ENCODE peak calls at places on chromosomes 11 and 22, in four cellular contexts. W is neuronal stem cell, M is uterus, E is right lobe of liver. Z is an unnamed sample.

GRCh38 chr22:45166935-45167334 is 3.2 kb downstream of the NUP50 start:
- DNase-seq in W (no peak), M (no peak), E (no peak), Z (no peak)

GRCh38 chr11:27464155-27464759 is 8.3 kb downstream of the LGR4 start:
- DNase-seq in W (no peak), M (no peak), E (no peak), Z (no peak)

GRCh38 chr22:28955817-28956216 is 72.4 kb downstream of the ZNRF3 start:
- DNase-seq in W (no peak), M (no peak), E (no peak), Z (no peak)

GRCh38 chr11:926341-926916 is 759 bp downstream of the AP2A2 start:
- DNase-seq in W (no peak), M (peak; percentile 34), E (no peak), Z (peak; percentile 44)

GRCh38 chr22:27397948-27398330 is 403.6 kb downstream of the MN1 start:
- DNase-seq in W (no peak), M (peak; percentile 61), E (no peak), Z (no peak)

GRCh38 chr11:77198440-77198849 is 70.4 kb downstream of the MYO7A start:
- DNase-seq in W (no peak), M (peak; percentile 6), E (peak; percentile 6), Z (peak; percentile 69)

GRCh38 chr11:6674856-6675255 is 8.3 kb downstream of the MRPL17 start:
- DNase-seq in W (no peak), M (no peak), E (no peak), Z (no peak)

GRCh38 chr11:111582881-111583280 is 19.4 kb upstream of the SIK2 start:
- DNase-seq in W (no peak), M (no peak), E (no peak), Z (no peak)

GRCh38 chr11:11538277-11538960 is 83.4 kb downstream of the GALNT18 start:
- DNase-seq in W (no peak), M (no peak), E (no peak), Z (peak; percentile 86)

GRCh38 chr22:45218974-45219373 is 21.7 kb downstream of the KIAA0930 start:
- DNase-seq in W (no peak), M (no peak), E (no peak), Z (no peak)

GRCh38 chr22:31055322-31056159 is 25.6 kb upstream of the SMTN start:
- DNase-seq in W (peak; percentile 26), M (peak; percentile 98), E (peak; percentile 84), Z (no peak)

GRCh38 chr11:132088551-132088950 is 718.1 kb downstream of the NTM start:
- DNase-seq in W (no peak), M (no peak), E (no peak), Z (no peak)

GRCh38 chr11:45025716-45026492 is 75.2 kb upstream of the TP53I11 start:
- DNase-seq in W (no peak), M (peak; percentile 37), E (peak; percentile 75), Z (no peak)

GRCh38 chr11:132125855-132126841 is 755.7 kb downstream of the NTM start:
- DNase-seq in W (peak; percentile 30), M (no peak), E (no peak), Z (peak; percentile 9)

DNA sequence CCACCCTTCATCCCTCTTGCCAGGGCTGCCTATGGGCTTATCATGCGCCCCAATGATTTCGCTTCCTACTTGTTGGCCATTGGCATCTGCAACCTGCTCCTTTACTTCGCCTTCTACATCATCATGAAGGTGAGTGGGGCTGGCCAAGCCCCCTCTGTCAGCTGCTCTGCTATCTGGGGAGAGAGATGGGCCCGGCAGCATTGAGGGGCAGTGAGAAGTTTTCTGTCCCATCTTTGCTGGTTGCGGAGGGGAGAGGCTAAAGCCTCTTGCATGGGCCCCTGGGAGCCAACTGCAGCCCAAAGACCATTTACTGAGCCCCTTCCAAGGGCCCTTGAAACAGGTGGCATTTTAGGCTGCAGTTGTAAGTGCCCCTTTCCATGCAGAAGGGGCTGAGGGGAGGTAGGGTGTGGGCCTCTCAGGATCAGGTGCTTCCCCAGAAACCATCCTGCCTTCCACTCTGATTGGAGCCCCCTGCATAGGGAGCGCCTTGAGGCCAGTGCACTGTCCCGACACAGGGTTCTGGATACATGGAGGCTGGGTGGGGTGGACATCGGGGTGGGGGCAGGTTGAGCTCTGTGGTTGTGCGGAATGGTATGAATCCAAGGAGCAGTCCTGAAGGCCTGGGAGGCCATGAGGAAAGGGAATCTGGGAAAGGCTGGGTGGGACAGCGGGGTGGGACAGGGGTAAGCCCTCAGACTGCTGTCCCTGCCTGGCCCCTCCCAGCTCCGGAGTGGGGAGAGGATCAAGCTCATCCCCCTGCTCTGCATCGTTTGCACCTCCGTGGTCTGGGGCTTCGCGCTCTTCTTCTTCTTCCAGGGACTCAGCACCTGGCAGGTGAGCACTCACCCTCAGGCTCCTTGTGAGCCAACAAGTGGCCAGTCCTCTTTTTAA is 5.8 kb upstream of the TAGLN start:
- DNase-seq in W (no peak), M (peak; percentile 17), E (no peak), Z (no peak)
- H3K36me3 ChIP-seq in W (peaks cover 16% of the 10 kb centered on the region), M (no peaks in the 10 kb centered on the region), E (peaks cover 34% of the 10 kb centered on the region), Z (peaks cover 31% of the 10 kb centered on the region)

DNA sequence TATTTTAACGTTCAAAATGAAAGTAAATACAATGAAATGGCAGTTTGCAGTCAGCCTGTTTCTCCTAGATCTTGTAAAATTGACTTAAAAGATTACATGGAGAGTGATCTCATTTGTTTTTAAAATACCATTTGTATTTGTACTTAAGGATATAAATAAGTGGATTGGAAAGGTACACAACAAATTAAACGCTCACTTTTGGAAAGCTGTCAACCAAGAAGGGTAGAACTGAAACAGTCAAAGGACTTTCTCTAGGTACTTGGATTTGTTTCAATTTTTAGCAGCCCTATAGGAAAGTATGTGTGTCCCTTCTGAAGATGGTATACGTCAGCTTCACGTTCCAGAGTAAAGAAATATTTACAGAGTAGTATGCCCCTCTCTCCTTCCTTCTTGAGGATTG is 7.3 kb downstream of the TBRG1 start:
- DNase-seq in W (no peak), M (no peak), E (no peak), Z (no peak)
- H3K36me3 ChIP-seq in W (peaks cover 29% of the 10 kb centered on the region), M (no peaks in the 10 kb centered on the region), E (peaks cover 46% of the 10 kb centered on the region), Z (peaks cover 82% of the 10 kb centered on the region)

GRCh38 chr11:68804786-68805185 is 36.9 kb downstream of the CPT1A start:
- DNase-seq in W (no peak), M (no peak), E (no peak), Z (no peak)

GRCh38 chr11:68808787-68809186 is 32.9 kb downstream of the CPT1A start:
- DNase-seq in W (no peak), M (no peak), E (no peak), Z (no peak)

GRCh38 chr11:68806931-68807844 is 34.5 kb downstream of the CPT1A start:
- DNase-seq in W (no peak), M (no peak), E (no peak), Z (no peak)

GRCh38 chr11:68798221-68798813 is 43.4 kb downstream of the CPT1A start:
- DNase-seq in W (peak; percentile 62), M (no peak), E (peak; percentile 34), Z (peak; percentile 71)

GRCh38 chr11:68803766-68804165 is 38.0 kb downstream of the CPT1A start:
- DNase-seq in W (no peak), M (no peak), E (no peak), Z (peak; percentile 84)
- H3K36me3 ChIP-seq in W (no peaks in the 10 kb centered on the region), M (no peaks in the 10 kb centered on the region), E (peaks cover 70% of the 10 kb centered on the region), Z (no peaks in the 10 kb centered on the region)

GRCh38 chr22:20577549-20577975 is 70.2 kb downstream of the MED15 start:
- DNase-seq in W (no peak), M (no peak), E (no peak), Z (no peak)

GRCh38 chr22:20575724-20576444 is 68.5 kb downstream of the MED15 start:
- DNase-seq in W (no peak), M (no peak), E (no peak), Z (no peak)

GRCh38 chr22:20577045-20577444 is 69.6 kb downstream of the MED15 start:
- DNase-seq in W (no peak), M (no peak), E (no peak), Z (no peak)

GRCh38 chr22:20574920-20575353 is 67.5 kb downstream of the MED15 start:
- DNase-seq in W (no peak), M (no peak), E (no peak), Z (no peak)

GRCh38 chr22:20576445-20576816 is 69.0 kb downstream of the MED15 start:
- DNase-seq in W (no peak), M (no peak), E (no peak), Z (no peak)
- H3K36me3 ChIP-seq in W (peaks cover 40% of the 10 kb centered on the region), M (no peaks in the 10 kb centered on the region), E (peaks cover 28% of the 10 kb centered on the region), Z (peaks cover 63% of the 10 kb centered on the region)

GRCh38 chr11:72695354-72695753 is 21.1 kb upstream of the PDE2A start:
- DNase-seq in W (no peak), M (no peak), E (no peak), Z (no peak)
- H3K36me3 ChIP-seq in W (peaks cover 21% of the 10 kb centered on the region), M (no peaks in the 10 kb centered on the region), E (peaks cover 48% of the 10 kb centered on the region), Z (peaks cover 48% of the 10 kb centered on the region)

GRCh38 chr11:67270256-67271211 is 4.3 kb downstream of the GRK2 start:
- DNase-seq in W (no peak), M (peak; percentile 25), E (peak; percentile 56), Z (no peak)
- H3K36me3 ChIP-seq in W (peaks cover 9% of the 10 kb centered on the region), M (no peaks in the 10 kb centered on the region), E (no peaks in the 10 kb centered on the region), Z (peaks cover 30% of the 10 kb centered on the region)

Z was measured in WERI-Rb-1.